ENCODE peak calls at places on chromosomes 2 and 18, in five cellular contexts. One of them, this sample, is unnamed. For H3K4me1, the result is how much of the 10 kb centered on the place peaks cover.

GRCh38 chr18:3455938-3456685 is 6.1 kb downstream of the TGIF1 start:
- DNase-seq in mammary epithelial cell: peak
- DNase-seq in PC-3: peak
- DNase-seq in GM23248: peak
- DNase-seq in hepatocyte: peak
- DNase-seq in this sample: peak

GRCh38 chr2:233011268-233012190 is 1.5 kb downstream of the NGEF start:
- DNase-seq in PC-3: no peak
- DNase-seq in GM23248: no peak
- DNase-seq in mammary epithelial cell: no peak
- DNase-seq in hepatocyte: no peak
- DNase-seq in this sample: no peak

GRCh38 chr2:107384426-107384825 is 442.3 kb upstream of the RGPD4 start:
- DNase-seq in mammary epithelial cell: no peak
- DNase-seq in hepatocyte: no peak
- DNase-seq in PC-3: no peak
- DNase-seq in GM23248: no peak
- DNase-seq in this sample: no peak

GRCh38 chr2:196229013-196229412 is 57.6 kb upstream of the STK17B start:
- DNase-seq in mammary epithelial cell: no peak
- DNase-seq in hepatocyte: no peak
- DNase-seq in GM23248: no peak
- DNase-seq in PC-3: no peak
- DNase-seq in this sample: no peak

GRCh38 chr2:201175971-201176570 is 6.9 kb upstream of the CASP10 start:
- DNase-seq in mammary epithelial cell: peak
- DNase-seq in hepatocyte: no peak
- DNase-seq in GM23248: no peak
- DNase-seq in PC-3: no peak
- DNase-seq in this sample: no peak

GRCh38 chr2:20421988-20422678 is 24.7 kb upstream of the RHOB start:
- DNase-seq in mammary epithelial cell: peak
- DNase-seq in hepatocyte: no peak
- DNase-seq in PC-3: peak
- DNase-seq in GM23248: peak
- DNase-seq in this sample: no peak

GRCh38 chr2:30026091-30027055 is 105.0 kb upstream of the ALK start:
- DNase-seq in mammary epithelial cell: peak
- DNase-seq in hepatocyte: peak
- DNase-seq in GM23248: peak
- DNase-seq in PC-3: peak
- DNase-seq in this sample: peak

GRCh38 chr2:46273919-46274318 is 23.3 kb upstream of the EPAS1 start:
- DNase-seq in PC-3: no peak
- DNase-seq in GM23248: no peak
- DNase-seq in mammary epithelial cell: no peak
- DNase-seq in hepatocyte: peak
- DNase-seq in this sample: no peak

GRCh38 chr2:72994282-72994990 is 77.1 kb downstream of the SFXN5 start:
- DNase-seq in PC-3: no peak
- DNase-seq in hepatocyte: no peak
- DNase-seq in GM23248: no peak
- DNase-seq in mammary epithelial cell: no peak
- DNase-seq in this sample: no peak

GRCh38 chr2:73981081-73981968 is 3.4 kb upstream of the TET3 start:
- DNase-seq in hepatocyte: peak
- DNase-seq in mammary epithelial cell: peak
- DNase-seq in GM23248: peak
- DNase-seq in PC-3: peak
- DNase-seq in this sample: peak

GRCh38 chr2:35783723-35784122 is 571.9 kb upstream of the CRIM1 start:
- DNase-seq in GM23248: no peak
- DNase-seq in PC-3: peak
- DNase-seq in mammary epithelial cell: no peak
- DNase-seq in hepatocyte: peak
- DNase-seq in this sample: peak

GRCh38 chr18:23528580-23529472 is 25.5 kb downstream of the RMC1 start:
- DNase-seq in GM23248: peak
- DNase-seq in PC-3: peak
- DNase-seq in hepatocyte: no peak
- DNase-seq in mammary epithelial cell: peak
- DNase-seq in this sample: peak

GRCh38 chr2:8058652-8059051 is 623.2 kb upstream of the ID2 start:
- DNase-seq in PC-3: no peak
- DNase-seq in hepatocyte: no peak
- DNase-seq in mammary epithelial cell: no peak
- DNase-seq in GM23248: no peak
- DNase-seq in this sample: no peak

GRCh38 chr2:109480486-109481195 is 133.1 kb downstream of the SEPTIN10 start:
- DNase-seq in mammary epithelial cell: no peak
- DNase-seq in PC-3: no peak
- DNase-seq in GM23248: no peak
- DNase-seq in hepatocyte: no peak
- DNase-seq in this sample: no peak

GRCh38 chr2:175414872-175415487 is 233.5 kb upstream of the ATP5MC3 start:
- DNase-seq in hepatocyte: peak
- DNase-seq in PC-3: peak
- DNase-seq in GM23248: peak
- DNase-seq in mammary epithelial cell: peak
- DNase-seq in this sample: peak

GRCh38 chr2:20190862-20191713 is 33.8 kb downstream of the SDC1 start:
- DNase-seq in PC-3: peak
- DNase-seq in GM23248: no peak
- DNase-seq in hepatocyte: no peak
- DNase-seq in mammary epithelial cell: no peak
- DNase-seq in this sample: peak

GRCh38 chr2:45173513-45173912 is 164.3 kb upstream of the SIX2 start:
- DNase-seq in GM23248: peak
- DNase-seq in PC-3: peak
- DNase-seq in mammary epithelial cell: peak
- DNase-seq in hepatocyte: no peak
- DNase-seq in this sample: no peak

GRCh38 chr18:26227051-26227672 is 917 bp downstream of the TAF4B start:
- DNase-seq in PC-3: peak
- DNase-seq in GM23248: peak
- DNase-seq in mammary epithelial cell: no peak
- DNase-seq in hepatocyte: peak
- DNase-seq in this sample: peak

GRCh38 chr2:98901291-98901690 is 34.7 kb downstream of the CRACDL start:
- DNase-seq in PC-3: no peak
- DNase-seq in mammary epithelial cell: no peak
- DNase-seq in GM23248: no peak
- DNase-seq in hepatocyte: no peak
- DNase-seq in this sample: no peak

GRCh38 chr18:58338961-58339722 is 289.7 kb downstream of the ALPK2 start:
- DNase-seq in PC-3: no peak
- DNase-seq in mammary epithelial cell: no peak
- DNase-seq in hepatocyte: peak
- DNase-seq in GM23248: no peak
- DNase-seq in this sample: peak

GRCh38 chr2:214410918-214411554 is at the start of gene VWC2L:
- DNase-seq in mammary epithelial cell: peak
- DNase-seq in PC-3: peak
- DNase-seq in hepatocyte: peak
- DNase-seq in GM23248: peak
- DNase-seq in this sample: peak

DNA sequence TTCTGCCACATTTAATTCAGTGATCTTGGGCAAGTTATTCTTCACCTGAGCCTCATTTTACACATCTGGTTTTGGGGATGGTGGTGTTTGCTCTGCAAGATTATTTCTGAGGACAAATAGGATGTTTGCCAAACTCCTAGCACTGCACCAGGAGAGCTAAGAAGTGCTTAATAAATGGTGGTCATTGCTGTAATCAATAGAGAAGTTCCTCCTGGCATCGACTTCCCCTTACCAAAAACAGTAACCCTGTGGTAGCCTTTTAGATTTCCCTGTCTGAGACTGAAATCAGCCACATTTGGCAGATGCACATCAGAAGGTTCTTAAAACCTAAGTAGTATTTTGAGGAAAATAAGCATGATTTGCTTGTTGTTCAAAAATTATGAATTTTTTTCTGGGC is 2.3 kb downstream of the B3GNT2 start:
- DNase-seq in PC-3: no peak
- DNase-seq in mammary epithelial cell: no peak
- DNase-seq in GM23248: no peak
- DNase-seq in hepatocyte: no peak
- DNase-seq in this sample: no peak
- H3K4me1 ChIP-seq in PC-3: under half
- H3K4me1 ChIP-seq in mammary epithelial cell: under half
- H3K4me1 ChIP-seq in GM23248: under half
- H3K4me1 ChIP-seq in hepatocyte: under half
- H3K4me1 ChIP-seq in this sample: under half

DNA sequence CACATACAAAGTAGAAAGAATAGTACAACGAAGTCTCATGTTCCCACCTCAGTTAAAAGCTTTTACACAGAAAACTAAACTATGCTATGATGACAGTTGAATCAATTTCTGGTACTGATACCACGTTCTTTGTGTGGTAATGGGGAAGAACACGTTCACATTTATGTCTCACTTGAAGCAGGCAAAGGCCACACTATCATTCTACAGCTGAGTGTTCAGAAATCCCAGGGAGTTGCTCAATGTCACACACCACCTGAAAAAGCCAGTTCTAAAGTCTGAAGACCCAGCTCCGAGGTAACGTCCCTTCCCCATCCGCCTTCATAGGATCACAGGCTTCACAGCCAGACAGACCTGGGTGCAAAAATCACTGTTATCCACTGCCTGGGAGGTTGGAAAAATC is 8.9 kb downstream of the RNF149 start:
- DNase-seq in hepatocyte: no peak
- DNase-seq in GM23248: no peak
- DNase-seq in PC-3: no peak
- DNase-seq in mammary epithelial cell: no peak
- DNase-seq in this sample: no peak
- H3K4me1 ChIP-seq in hepatocyte: under half
- H3K4me1 ChIP-seq in GM23248: under half
- H3K4me1 ChIP-seq in PC-3: under half
- H3K4me1 ChIP-seq in mammary epithelial cell: under half
- H3K4me1 ChIP-seq in this sample: under half

DNA sequence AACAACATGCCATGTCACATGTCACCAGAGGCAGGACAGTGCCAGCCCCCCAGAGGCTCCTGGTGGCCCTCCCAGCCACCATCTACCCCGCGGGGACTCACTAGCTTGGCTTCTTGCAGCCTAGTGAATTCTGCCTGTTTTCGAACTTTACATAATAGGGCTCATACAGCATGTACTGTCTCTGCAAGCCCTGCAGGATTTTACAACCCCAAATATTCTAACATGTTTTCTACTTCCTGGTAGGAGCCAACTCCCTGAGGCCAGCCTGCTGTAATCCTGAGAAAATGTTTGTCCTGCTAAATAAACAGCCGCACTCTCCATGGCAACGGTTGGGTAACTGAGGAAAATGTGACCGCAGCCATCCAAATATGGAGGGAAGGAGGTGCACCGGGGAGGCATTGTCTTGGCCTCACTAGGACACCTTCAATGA is 2.7 kb downstream of the PER2 start:
- DNase-seq in hepatocyte: peak
- DNase-seq in GM23248: peak
- DNase-seq in mammary epithelial cell: peak
- DNase-seq in PC-3: peak
- DNase-seq in this sample: peak
- H3K4me1 ChIP-seq in hepatocyte: under half
- H3K4me1 ChIP-seq in GM23248: under half
- H3K4me1 ChIP-seq in mammary epithelial cell: under half
- H3K4me1 ChIP-seq in PC-3: under half
- H3K4me1 ChIP-seq in this sample: under half

GRCh38 chr18:9105420-9105819 is 2.9 kb downstream of the NDUFV2 start:
- DNase-seq in hepatocyte: no peak
- DNase-seq in GM23248: no peak
- DNase-seq in mammary epithelial cell: no peak
- DNase-seq in PC-3: no peak
- DNase-seq in this sample: peak

GRCh38 chr18:9103488-9103887 is 989 bp downstream of the NDUFV2 start:
- DNase-seq in PC-3: peak
- DNase-seq in hepatocyte: peak
- DNase-seq in mammary epithelial cell: peak
- DNase-seq in GM23248: peak
- DNase-seq in this sample: peak

GRCh38 chr18:9106800-9107574 is 4.5 kb downstream of the NDUFV2 start:
- DNase-seq in mammary epithelial cell: no peak
- DNase-seq in PC-3: no peak
- DNase-seq in hepatocyte: no peak
- DNase-seq in GM23248: no peak
- DNase-seq in this sample: peak

GRCh38 chr18:9104244-9104901 is 1.9 kb downstream of the NDUFV2 start:
- DNase-seq in hepatocyte: no peak
- DNase-seq in GM23248: peak
- DNase-seq in mammary epithelial cell: no peak
- DNase-seq in PC-3: peak
- DNase-seq in this sample: no peak

GRCh38 chr18:9106094-9106493 is 3.6 kb downstream of the NDUFV2 start:
- DNase-seq in hepatocyte: no peak
- DNase-seq in PC-3: no peak
- DNase-seq in mammary epithelial cell: no peak
- DNase-seq in GM23248: no peak
- DNase-seq in this sample: no peak
- H3K4me1 ChIP-seq in hepatocyte: half or more
- H3K4me1 ChIP-seq in PC-3: half or more
- H3K4me1 ChIP-seq in mammary epithelial cell: under half
- H3K4me1 ChIP-seq in GM23248: half or more
- H3K4me1 ChIP-seq in this sample: under half

DNA sequence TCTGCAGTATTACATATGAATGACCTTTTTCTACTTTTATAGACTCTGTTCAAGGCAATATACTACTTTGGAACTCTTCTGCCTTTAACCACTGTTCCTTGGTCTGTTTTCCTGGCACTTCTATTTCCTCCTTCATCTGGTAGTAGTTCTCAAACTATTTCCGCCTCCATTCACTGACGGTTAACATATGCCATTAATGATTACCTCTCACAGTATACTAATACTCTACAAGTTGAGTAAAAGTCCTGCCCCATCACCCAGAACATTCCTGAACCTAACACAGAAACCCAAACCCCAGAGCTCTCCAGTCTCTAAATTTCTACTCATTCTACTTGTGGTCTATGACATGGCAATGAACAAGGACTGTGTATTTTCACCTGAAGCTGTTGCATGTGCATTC is 4.5 kb downstream of the GFPT1 start:
- DNase-seq in hepatocyte: no peak
- DNase-seq in PC-3: no peak
- DNase-seq in mammary epithelial cell: no peak
- DNase-seq in GM23248: no peak
- DNase-seq in this sample: no peak
- H3K4me1 ChIP-seq in hepatocyte: under half
- H3K4me1 ChIP-seq in PC-3: under half
- H3K4me1 ChIP-seq in mammary epithelial cell: under half
- H3K4me1 ChIP-seq in GM23248: under half
- H3K4me1 ChIP-seq in this sample: under half

This sample was measured in mesendoderm.